ENCODE peak calls at places on chromosomes 13 and 19, in ten cellular contexts. I is left lung; H is cardiac fibroblast; J is brain microvascular endothelial cell; Q is activated T-cell treated with anti-CD3 and anti-CD28 coated beads, Interleukin-2, amount 50 U/mL, for 72 hours; A is IMR-90; C is GM12865; B is activated CD8-positive, alpha-beta T cell treated with anti-CD3 and anti-CD28 coated beads for 36 hours; N is KG1; F is BJ. S is an unnamed sample.

GRCh38 chr13:92143766-92144165 is 745.3 kb downstream of the GPC5 start:
- DNase-seq in I (no peak), H (no peak), J (no peak), Q (no peak), A (no peak), C (no peak), B (no peak), N (no peak), F (no peak), S (no peak)

GRCh38 chr19:10603084-10603872 is 16.2 kb upstream of the AP1M2 start:
- DNase-seq in I (peak; percentile 81), H (peak; percentile 21), J (no peak), Q (peak; percentile 78), A (no peak), C (peak; percentile 90), B (peak; percentile 95), N (no peak), F (no peak), S (no peak)

GRCh38 chr19:5903054-5903501 is 512 bp downstream of the NDUFA11 start:
- DNase-seq in I (no peak), H (peak; percentile 53), J (peak; percentile 28), Q (peak; percentile 19), A (peak; percentile 49), C (no peak), B (peak; percentile 62), N (peak; percentile 18), F (no peak), S (no peak)

GRCh38 chr13:40495620-40496001 is 170.8 kb downstream of the FOXO1 start:
- DNase-seq in I (no peak), H (no peak), J (no peak), Q (no peak), A (no peak), C (no peak), B (no peak), N (no peak), F (no peak), S (no peak)

GRCh38 chr13:45781553-45782326 is 69.8 kb downstream of the SIAH3 start:
- DNase-seq in I (no peak), H (peak; percentile 10), J (no peak), Q (no peak), A (no peak), C (no peak), B (peak; percentile 6), N (no peak), F (no peak), S (no peak)

GRCh38 chr19:1360818-1361461 is 22.8 kb upstream of the NDUFS7 start:
- DNase-seq in I (no peak), H (peak; percentile 92), J (peak; percentile 49), Q (no peak), A (peak; percentile 79), C (no peak), B (no peak), N (no peak), F (peak; percentile 77), S (no peak)

GRCh38 chr19:28941833-28942232 is 271.1 kb downstream of the UQCRFS1 start:
- DNase-seq in I (no peak), H (peak; percentile 11), J (no peak), Q (no peak), A (no peak), C (no peak), B (no peak), N (no peak), F (no peak), S (no peak)

GRCh38 chr13:48531416-48532145 is 1.3 kb downstream of the RCBTB2 start:
- DNase-seq in I (no peak), H (no peak), J (peak; percentile 12), Q (peak; percentile 21), A (no peak), C (peak; percentile 27), B (peak; percentile 14), N (no peak), F (no peak), S (no peak)

GRCh38 chr13:28494861-28495585 is at the start of gene FLT1:
- DNase-seq in I (peak; percentile 89), H (peak; percentile 44), J (no peak), Q (peak; percentile 62), A (peak; percentile 38), C (peak; percentile 14), B (peak; percentile 59), N (no peak), F (no peak), S (no peak)

GRCh38 chr13:81493144-81493543 is 1152.2 kb upstream of the SPRY2 start:
- DNase-seq in I (no peak), H (no peak), J (no peak), Q (no peak), A (no peak), C (no peak), B (no peak), N (no peak), F (no peak), S (no peak)

GRCh38 chr13:110486061-110486780 is 75.3 kb downstream of the RAB20 start:
- DNase-seq in I (no peak), H (no peak), J (no peak), Q (no peak), A (no peak), C (no peak), B (no peak), N (no peak), F (no peak), S (no peak)

GRCh38 chr19:35211545-35212230 is 16.9 kb downstream of the FAM187B start:
- DNase-seq in I (no peak), H (no peak), J (no peak), Q (peak; percentile 73), A (no peak), C (no peak), B (peak; percentile 77), N (peak; percentile 33), F (no peak), S (no peak)